ENCODE peak calls at places on chromosomes 16 and 17, in seven cellular contexts. N is psoas muscle; S is CD8-positive, alpha-beta T cell; T is GM23338; R is osteoblast; E is transverse colon; Q is colonic mucosa. C is an unnamed sample.

GRCh38 chr16:82008957-82009592 is 2.2 kb downstream of the SDR42E1 start:
- DNase-seq in Q (no peak), E (no peak), T (no peak), N (no peak), S (no peak), R (no peak), C (no peak)

GRCh38 chr17:30207655-30208054 is 27.8 kb downstream of the SLC6A4 start:
- DNase-seq in S (no peak), Q (no peak), N (no peak), T (no peak), E (no peak), R (no peak), C (no peak)

GRCh38 chr16:84482951-84483881 is 21.2 kb downstream of the MEAK7 start:
- DNase-seq in N (no peak), T (no peak), E (no peak), Q (peak), R (no peak), S (peak), C (no peak)

GRCh38 chr16:11067697-11068141 is 123.4 kb downstream of the CLEC16A start:
- DNase-seq in R (peak), Q (no peak), E (no peak), S (no peak), N (no peak), T (no peak), C (no peak)

GRCh38 chr16:83070416-83071199 is 443.8 kb downstream of the CDH13 start:
- DNase-seq in T (no peak), N (no peak), S (no peak), Q (no peak), R (no peak), E (no peak), C (no peak)

GRCh38 chr17:40563371-40564052 is 1.8 kb downstream of the CCR7 start:
- DNase-seq in S (peak), N (no peak), T (no peak), E (no peak), R (no peak), Q (no peak), C (no peak)

GRCh38 chr16:9528680-9529079 is 437.2 kb downstream of the HAPSTR1 start:
- DNase-seq in Q (no peak), E (no peak), N (no peak), R (no peak), T (no peak), S (no peak), C (no peak)

GRCh38 chr17:30550512-30551273 is 73.5 kb downstream of the GOSR1 start:
- DNase-seq in N (no peak), Q (no peak), T (no peak), E (peak), R (no peak), S (peak), C (no peak)

GRCh38 chr16:10870137-10870776 is 6.7 kb upstream of the CIITA start:
- DNase-seq in T (no peak), R (no peak), E (no peak), N (no peak), Q (no peak), S (no peak), C (no peak)

GRCh38 chr17:77822302-77823030 is 136.0 kb upstream of the TNRC6C start:
- DNase-seq in T (no peak), N (peak), Q (peak), E (peak), R (no peak), S (no peak), C (no peak)

GRCh38 chr17:55430531-55431228 is 9.0 kb upstream of the MMD start:
- DNase-seq in S (no peak), T (no peak), Q (no peak), N (no peak), E (no peak), R (no peak), C (no peak)

GRCh38 chr17:78510141-78510935 is 66.9 kb downstream of the DNAH17 start:
- DNase-seq in N (no peak), S (no peak), E (no peak), T (no peak), R (no peak), Q (no peak), C (no peak)

GRCh38 chr17:45776896-45777295 is 7.2 kb upstream of the CRHR1 start:
- DNase-seq in Q (no peak), T (no peak), S (no peak), E (no peak), R (peak), N (no peak), C (no peak)

GRCh38 chr17:81401727-81402529 is 6.7 kb downstream of the BAHCC1 start:
- DNase-seq in N (peak), E (peak), R (peak), Q (peak), T (peak), S (no peak), C (no peak)

GRCh38 chr17:44005865-44006580 is 1.6 kb downstream of the NAGS start:
- DNase-seq in R (peak), N (peak), S (peak), Q (peak), E (peak), T (peak), C (no peak)

GRCh38 chr16:60991886-60992285 is 1044.4 kb downstream of the CDH8 start:
- DNase-seq in N (no peak), Q (no peak), T (peak), E (no peak), S (no peak), R (no peak), C (no peak)
- TF ChIP-seq CTCF in N (no peak), Q (no peak), T (peak), E (no peak), S (no peak), R (no peak), C (no peak)

DNA sequence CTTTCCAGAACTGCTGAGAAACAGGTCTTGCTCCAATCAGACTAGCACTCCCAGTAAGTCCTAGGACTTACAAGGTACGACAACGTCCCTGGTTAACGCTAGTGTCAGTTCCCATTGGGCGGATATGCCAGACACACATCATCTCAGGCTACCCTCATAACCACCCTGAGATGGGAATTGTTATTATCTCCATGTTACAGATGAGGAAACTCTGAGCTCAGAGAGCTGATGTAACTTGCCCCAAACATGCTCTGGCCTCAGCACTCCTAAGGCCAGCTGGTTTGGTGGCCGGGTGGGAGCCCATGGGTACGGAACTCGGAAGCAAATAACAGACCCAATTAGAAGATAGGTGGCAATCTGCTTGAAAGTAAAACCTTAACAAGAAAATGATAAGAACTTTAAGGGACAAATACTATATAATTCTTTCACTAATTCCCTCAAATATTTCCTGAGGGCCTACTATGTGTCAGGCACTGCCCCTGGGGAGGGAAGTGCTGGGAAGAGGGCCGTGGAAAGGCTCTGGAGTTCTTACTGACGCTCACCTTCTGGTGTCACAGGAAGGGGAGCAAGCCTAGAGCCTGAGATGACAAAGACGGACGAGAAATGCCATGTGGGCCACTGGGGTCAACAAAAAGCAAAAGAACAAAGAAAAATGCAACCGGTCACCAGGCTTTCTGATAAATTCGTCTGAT is 6.9 kb downstream of the CREBBP start:
- DNase-seq in N (no peak), T (no peak), S (no peak), Q (no peak), E (no peak), R (no peak), C (no peak)
- H3K27ac ChIP-seq in N (peak), T (no peak), S (no peak), Q (no peak), E (peak), R (no peak), C (no peak)

DNA sequence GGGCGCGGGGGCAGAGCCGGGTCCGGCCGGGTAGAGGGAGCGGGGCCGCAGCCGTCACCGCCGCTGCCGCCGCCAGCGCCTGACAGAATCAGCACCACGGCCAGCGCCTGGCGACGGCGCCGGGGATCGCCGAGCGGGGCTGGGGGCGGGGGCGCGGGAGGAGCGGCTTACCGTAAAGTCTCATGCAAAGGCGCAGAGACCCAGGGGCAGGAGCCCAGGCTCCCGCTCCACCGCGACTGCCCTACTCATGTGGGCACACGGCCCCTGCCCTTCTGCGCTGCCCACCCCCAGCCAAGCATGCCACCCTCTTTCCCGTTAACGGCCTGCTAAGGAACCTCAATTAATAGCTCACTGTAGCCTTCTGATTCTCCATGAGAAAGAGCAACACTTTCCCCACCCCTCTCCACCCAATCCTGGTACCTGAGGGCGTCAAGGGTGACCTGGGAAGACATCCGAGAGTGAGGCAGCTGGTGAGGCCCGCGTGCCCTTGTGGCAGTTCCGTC is at the start of gene SEZ6:
- DNase-seq in N (peak), Q (peak), R (peak), T (peak), S (peak), E (peak), C (peak)
- TF ChIP-seq CTCF in N (peak), Q (no peak), R (no peak), T (no peak), S (no peak), E (no peak), C (no peak)

GRCh38 chr16:12265168-12265567 is 288.6 kb downstream of the SNX29 start:
- DNase-seq in T (no peak), Q (no peak), N (no peak), R (peak), E (no peak), S (no peak), C (no peak)
- H3K27ac ChIP-seq in T (no peak), Q (no peak), N (peak), R (no peak), E (no peak), S (no peak), C (no peak)

DNA sequence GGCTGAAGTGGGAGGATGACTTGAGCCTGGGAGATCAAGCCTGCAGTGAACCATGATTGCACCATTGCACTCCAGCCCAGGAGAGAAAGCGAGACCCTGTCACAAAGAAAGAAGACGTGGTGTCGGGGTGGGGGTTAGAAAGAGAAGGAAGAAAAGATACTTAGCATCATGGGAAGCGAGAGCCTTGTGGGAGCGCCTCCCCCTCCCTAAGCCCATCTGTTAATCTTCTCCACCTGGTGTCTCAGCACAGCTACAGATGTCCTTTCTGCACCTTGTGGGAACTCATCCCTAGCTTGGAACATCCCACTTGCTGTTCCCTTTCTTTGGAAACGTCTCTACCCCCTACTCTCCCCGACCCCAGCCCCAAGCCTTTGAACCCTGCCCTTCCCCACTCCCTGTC is 6.0 kb downstream of the ZNF688 start:
- DNase-seq in N (no peak), E (no peak), R (no peak), Q (no peak), T (no peak), S (no peak), C (no peak)
- TF ChIP-seq CTCF in N (no peak), E (no peak), R (no peak), Q (no peak), T (no peak), S (no peak), C (no peak)

C was measured in AG04450.